ENCODE peak calls at places on chromosomes 16 and 17, in six cellular contexts. One of them, this sample, is unnamed. For H3K4me1, the result is how much of the 10 kb centered on the place peaks cover.

GRCh38 chr17:7021993-7022778 is 664 bp upstream of the BCL6B start:
- DNase-seq in body of pancreas: peak
- DNase-seq in heart left ventricle: peak
- DNase-seq in A549: peak
- DNase-seq in ascending aorta: peak
- DNase-seq in upper lobe of right lung: peak
- DNase-seq in this sample: no peak

GRCh38 chr17:45201457-45201856 is 20.2 kb upstream of the FMNL1 start:
- DNase-seq in heart left ventricle: no peak
- DNase-seq in ascending aorta: no peak
- DNase-seq in A549: no peak
- DNase-seq in body of pancreas: no peak
- DNase-seq in upper lobe of right lung: no peak
- DNase-seq in this sample: no peak

GRCh38 chr17:12342609-12343248 is 322.1 kb downstream of the MAP2K4 start:
- DNase-seq in ascending aorta: no peak
- DNase-seq in heart left ventricle: no peak
- DNase-seq in body of pancreas: no peak
- DNase-seq in A549: peak
- DNase-seq in upper lobe of right lung: no peak
- DNase-seq in this sample: no peak

GRCh38 chr16:12426122-12426521 is 377.6 kb downstream of the CPPED1 start:
- DNase-seq in heart left ventricle: no peak
- DNase-seq in A549: no peak
- DNase-seq in upper lobe of right lung: no peak
- DNase-seq in body of pancreas: peak
- DNase-seq in ascending aorta: no peak
- DNase-seq in this sample: no peak

GRCh38 chr16:1366712-1367299 is 15.1 kb downstream of the GNPTG start:
- DNase-seq in A549: no peak
- DNase-seq in upper lobe of right lung: no peak
- DNase-seq in heart left ventricle: no peak
- DNase-seq in body of pancreas: no peak
- DNase-seq in ascending aorta: no peak
- DNase-seq in this sample: no peak

GRCh38 chr17:34252138-34252889 is 2.8 kb upstream of the CCL2 start:
- DNase-seq in heart left ventricle: peak
- DNase-seq in ascending aorta: peak
- DNase-seq in body of pancreas: peak
- DNase-seq in A549: peak
- DNase-seq in upper lobe of right lung: peak
- DNase-seq in this sample: peak

GRCh38 chr16:50301626-50302471 is 35.5 kb downstream of the ADCY7 start:
- DNase-seq in A549: peak
- DNase-seq in ascending aorta: peak
- DNase-seq in body of pancreas: no peak
- DNase-seq in upper lobe of right lung: peak
- DNase-seq in heart left ventricle: peak
- DNase-seq in this sample: peak

GRCh38 chr17:67605259-67605912 is 112.3 kb upstream of the NOL11 start:
- DNase-seq in heart left ventricle: peak
- DNase-seq in body of pancreas: peak
- DNase-seq in upper lobe of right lung: no peak
- DNase-seq in ascending aorta: no peak
- DNase-seq in A549: no peak
- DNase-seq in this sample: no peak

GRCh38 chr16:1089822-1090619 is 6.0 kb downstream of the C1QTNF8 start:
- DNase-seq in body of pancreas: peak
- DNase-seq in ascending aorta: peak
- DNase-seq in upper lobe of right lung: no peak
- DNase-seq in heart left ventricle: peak
- DNase-seq in A549: peak
- DNase-seq in this sample: no peak

GRCh38 chr16:14398014-14398717 is 231.9 kb downstream of the PARN start:
- DNase-seq in body of pancreas: no peak
- DNase-seq in upper lobe of right lung: no peak
- DNase-seq in ascending aorta: no peak
- DNase-seq in heart left ventricle: no peak
- DNase-seq in A549: no peak
- DNase-seq in this sample: peak

GRCh38 chr16:11239644-11240632 is 16.1 kb downstream of the SOCS1 start:
- DNase-seq in heart left ventricle: no peak
- DNase-seq in ascending aorta: no peak
- DNase-seq in A549: no peak
- DNase-seq in upper lobe of right lung: no peak
- DNase-seq in body of pancreas: no peak
- DNase-seq in this sample: no peak

GRCh38 chr16:76428858-76429257 is 151.7 kb downstream of the CNTNAP4 start:
- DNase-seq in upper lobe of right lung: no peak
- DNase-seq in ascending aorta: no peak
- DNase-seq in A549: no peak
- DNase-seq in body of pancreas: peak
- DNase-seq in heart left ventricle: no peak
- DNase-seq in this sample: no peak

GRCh38 chr17:20066253-20066652 is 57.1 kb downstream of the SPECC1 start:
- DNase-seq in body of pancreas: peak
- DNase-seq in A549: peak
- DNase-seq in ascending aorta: peak
- DNase-seq in upper lobe of right lung: no peak
- DNase-seq in heart left ventricle: peak
- DNase-seq in this sample: peak

GRCh38 chr17:7034955-7035590 is 742 bp upstream of the SLC16A13 start:
- DNase-seq in upper lobe of right lung: no peak
- DNase-seq in A549: no peak
- DNase-seq in ascending aorta: no peak
- DNase-seq in body of pancreas: no peak
- DNase-seq in heart left ventricle: no peak
- DNase-seq in this sample: no peak

GRCh38 chr17:44501866-44502265 is 1.3 kb downstream of the GPATCH8 start:
- DNase-seq in ascending aorta: no peak
- DNase-seq in A549: no peak
- DNase-seq in upper lobe of right lung: no peak
- DNase-seq in body of pancreas: no peak
- DNase-seq in heart left ventricle: no peak
- DNase-seq in this sample: no peak

GRCh38 chr16:68506331-68507053 is 32.6 kb upstream of the ZFP90 start:
- DNase-seq in upper lobe of right lung: no peak
- DNase-seq in A549: no peak
- DNase-seq in body of pancreas: no peak
- DNase-seq in heart left ventricle: no peak
- DNase-seq in ascending aorta: no peak
- DNase-seq in this sample: no peak

GRCh38 chr16:27799866-27800265 is 249.9 kb downstream of the KATNIP start:
- DNase-seq in body of pancreas: no peak
- DNase-seq in A549: no peak
- DNase-seq in ascending aorta: no peak
- DNase-seq in heart left ventricle: no peak
- DNase-seq in upper lobe of right lung: no peak
- DNase-seq in this sample: no peak

GRCh38 chr17:29567362-29568330 is 809 bp upstream of the ABHD15 start:
- DNase-seq in A549: peak
- DNase-seq in body of pancreas: peak
- DNase-seq in upper lobe of right lung: peak
- DNase-seq in heart left ventricle: peak
- DNase-seq in ascending aorta: peak
- DNase-seq in this sample: peak

DNA sequence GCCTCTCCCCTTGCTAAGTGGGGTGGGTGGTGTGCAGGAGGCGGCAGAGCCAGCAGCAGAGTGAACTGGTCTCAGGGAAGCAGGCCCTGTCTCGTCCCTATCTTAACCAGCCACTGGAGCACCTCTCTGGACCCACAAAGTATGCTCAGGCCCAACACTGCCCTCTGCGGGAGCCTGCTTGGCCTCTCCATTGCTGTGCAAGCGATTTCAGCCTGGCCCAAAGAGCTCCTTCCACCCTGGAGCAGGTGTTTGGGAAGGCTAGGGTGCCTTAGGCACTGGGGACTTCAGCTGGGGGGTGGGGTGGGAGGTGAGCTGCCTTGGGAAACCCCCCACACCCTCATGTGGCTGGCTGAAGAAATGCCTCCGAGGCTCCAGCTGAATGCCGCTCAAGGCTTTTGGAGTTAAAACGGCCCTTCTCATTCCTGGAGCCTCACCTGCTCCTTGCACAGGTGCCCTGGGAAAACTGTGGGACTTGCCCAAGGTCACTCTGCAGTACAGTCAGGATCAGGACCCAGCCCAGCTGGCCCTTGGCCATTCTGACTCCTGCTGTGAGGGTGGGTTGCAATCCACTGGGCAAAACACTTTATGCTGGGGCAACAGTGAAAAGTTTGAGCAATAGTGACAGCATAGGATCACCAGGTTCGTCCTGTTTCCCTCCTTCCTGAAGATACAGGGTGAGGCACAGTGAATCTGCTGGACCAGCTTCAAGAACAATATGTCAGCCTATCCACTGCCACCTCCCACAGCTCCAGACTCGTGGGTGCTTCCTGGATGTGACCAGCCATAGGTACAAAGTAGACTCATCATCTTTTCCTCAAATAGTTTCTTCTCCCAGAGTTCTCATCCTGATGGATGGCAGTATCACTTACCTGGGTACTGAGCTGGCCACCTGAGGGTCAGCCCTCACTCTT is 5.9 kb upstream of the UBE2O start:
- DNase-seq in body of pancreas: peak
- DNase-seq in ascending aorta: no peak
- DNase-seq in A549: peak
- DNase-seq in upper lobe of right lung: peak
- DNase-seq in heart left ventricle: peak
- DNase-seq in this sample: peak
- TF ChIP-seq CTCF in body of pancreas: peak
- TF ChIP-seq CTCF in ascending aorta: no peak
- TF ChIP-seq CTCF in A549: peak
- TF ChIP-seq CTCF in upper lobe of right lung: peak
- TF ChIP-seq CTCF in heart left ventricle: peak
- TF ChIP-seq CTCF in this sample: peak

DNA sequence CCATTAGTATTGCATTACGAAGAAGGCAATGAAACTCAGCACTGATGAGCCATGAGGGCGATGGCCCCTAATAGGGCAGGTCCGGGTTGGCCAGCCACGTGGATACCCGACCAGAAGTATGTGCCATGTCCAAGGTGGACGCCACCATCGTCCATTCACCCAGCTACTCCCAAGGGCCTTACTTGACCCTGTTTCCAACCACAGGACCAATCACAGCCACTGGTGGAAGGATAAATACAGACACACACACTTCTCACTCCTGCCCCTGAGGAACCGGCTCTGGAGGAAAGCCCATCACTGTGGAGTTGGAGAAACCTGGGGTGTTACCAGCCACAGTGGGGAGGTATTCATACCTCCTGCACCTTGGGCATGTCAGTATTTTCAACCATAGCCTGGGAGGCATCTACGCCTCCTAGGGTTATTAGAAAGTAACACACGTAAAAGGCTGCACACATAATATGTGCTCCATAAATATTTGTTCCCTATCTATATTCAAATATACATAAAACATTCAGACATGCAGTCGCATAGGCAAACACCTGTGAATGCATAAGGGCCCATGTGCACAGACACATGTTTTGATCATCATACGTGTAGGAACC is 5.4 kb upstream of the ITGA3 start:
- DNase-seq in heart left ventricle: no peak
- DNase-seq in ascending aorta: no peak
- DNase-seq in upper lobe of right lung: no peak
- DNase-seq in A549: no peak
- DNase-seq in body of pancreas: no peak
- DNase-seq in this sample: no peak
- H3K27ac ChIP-seq in heart left ventricle: no peak
- H3K27ac ChIP-seq in ascending aorta: no peak
- H3K27ac ChIP-seq in upper lobe of right lung: no peak
- H3K27ac ChIP-seq in A549: peak
- H3K27ac ChIP-seq in body of pancreas: no peak
- H3K27ac ChIP-seq in this sample: no peak

GRCh38 chr17:16482253-16482652 is 9.7 kb downstream of the LRRC75A start:
- DNase-seq in body of pancreas: no peak
- DNase-seq in ascending aorta: no peak
- DNase-seq in heart left ventricle: no peak
- DNase-seq in upper lobe of right lung: no peak
- DNase-seq in A549: no peak
- DNase-seq in this sample: no peak

GRCh38 chr17:16484445-16485169 is 7.4 kb downstream of the LRRC75A start:
- DNase-seq in body of pancreas: no peak
- DNase-seq in A549: no peak
- DNase-seq in ascending aorta: no peak
- DNase-seq in upper lobe of right lung: no peak
- DNase-seq in heart left ventricle: no peak
- DNase-seq in this sample: no peak

GRCh38 chr17:16483021-16483645 is 8.9 kb downstream of the LRRC75A start:
- DNase-seq in upper lobe of right lung: no peak
- DNase-seq in ascending aorta: no peak
- DNase-seq in A549: no peak
- DNase-seq in heart left ventricle: no peak
- DNase-seq in body of pancreas: no peak
- DNase-seq in this sample: no peak

GRCh38 chr17:16488572-16488997 is 3.4 kb downstream of the LRRC75A start:
- DNase-seq in body of pancreas: peak
- DNase-seq in A549: no peak
- DNase-seq in heart left ventricle: no peak
- DNase-seq in upper lobe of right lung: no peak
- DNase-seq in ascending aorta: no peak
- DNase-seq in this sample: no peak

DNA sequence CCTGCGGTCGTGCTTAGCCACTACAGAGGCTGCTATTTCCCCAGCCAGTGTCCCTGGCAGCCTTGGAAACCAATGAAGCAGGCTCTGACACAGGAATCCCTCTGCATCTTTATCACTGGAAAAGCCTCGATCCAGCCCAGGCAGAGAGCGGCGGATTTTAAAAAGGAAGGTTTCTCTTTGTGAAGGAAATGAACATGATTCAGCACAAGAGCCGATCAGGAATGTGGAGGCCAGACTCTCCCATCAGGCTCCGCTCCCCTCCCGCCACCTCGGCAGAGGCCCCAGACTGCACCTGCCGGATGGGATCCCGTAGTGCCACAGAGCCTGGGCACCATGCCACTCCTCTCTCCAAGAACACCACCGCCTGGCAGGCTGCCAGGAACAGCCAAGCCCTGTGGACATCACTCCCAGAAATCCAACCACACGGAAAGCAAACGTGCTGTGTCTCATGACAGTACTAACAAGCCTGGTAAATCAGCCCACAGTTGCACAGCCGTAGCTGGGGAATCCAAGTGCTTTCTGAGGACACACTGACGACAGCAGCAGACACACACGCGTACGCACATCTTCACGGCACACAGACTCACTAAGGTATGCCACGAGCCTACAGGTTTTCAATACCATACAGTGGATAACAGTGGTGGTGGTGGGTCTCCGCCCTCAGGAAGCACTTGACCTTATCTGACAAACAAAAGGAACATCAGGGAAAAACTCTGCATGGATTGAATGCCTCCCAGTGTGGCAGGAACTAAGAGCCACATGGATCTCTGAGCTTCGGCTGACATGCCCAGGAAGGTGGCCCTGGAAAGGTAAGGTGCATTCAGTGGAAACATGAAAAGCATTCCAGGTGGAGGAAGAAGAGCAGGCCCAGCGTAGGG is 5.4 kb downstream of the LRRC75A start:
- DNase-seq in body of pancreas: peak
- DNase-seq in ascending aorta: peak
- DNase-seq in A549: no peak
- DNase-seq in upper lobe of right lung: peak
- DNase-seq in heart left ventricle: peak
- DNase-seq in this sample: peak
- H3K4me1 ChIP-seq in body of pancreas: under half
- H3K4me1 ChIP-seq in ascending aorta: under half
- H3K4me1 ChIP-seq in A549: under half
- H3K4me1 ChIP-seq in upper lobe of right lung: under half
- H3K4me1 ChIP-seq in heart left ventricle: under half
- H3K4me1 ChIP-seq in this sample: under half

GRCh38 chr17:75876190-75876937 is 2.0 kb downstream of the TRIM47 start:
- DNase-seq in A549: peak
- DNase-seq in upper lobe of right lung: peak
- DNase-seq in ascending aorta: peak
- DNase-seq in body of pancreas: peak
- DNase-seq in heart left ventricle: peak
- DNase-seq in this sample: peak
- TF ChIP-seq CTCF in A549: peak
- TF ChIP-seq CTCF in upper lobe of right lung: no peak
- TF ChIP-seq CTCF in ascending aorta: peak
- TF ChIP-seq CTCF in body of pancreas: no peak
- TF ChIP-seq CTCF in heart left ventricle: no peak
- TF ChIP-seq CTCF in this sample: peak